ENCODE peak calls at places on chromosomes 1 and 21, in six cellular contexts. R, Q, J, A, U and C are unnamed samples. For H3K4me1 and H3K27me3, the result is how much of the 10 kb centered on the place peaks cover.

GRCh38 chr1:27234054-27234882 is at the start of gene WDTC1:
- DNase-seq in A (peak), U (peak), Q (peak), J (peak), R (peak), C (peak)

GRCh38 chr1:44108241-44108640 is 10.4 kb upstream of the KLF17 start:
- DNase-seq in J (no peak), R (no peak), U (no peak), Q (no peak), A (no peak), C (no peak)

GRCh38 chr1:24107462-24108225 is 4.3 kb downstream of the MYOM3 start:
- DNase-seq in A (no peak), J (no peak), U (no peak), R (no peak), Q (no peak), C (peak)

GRCh38 chr1:46983416-46983815 is 40.1 kb upstream of the CYP4X1 start:
- DNase-seq in A (no peak), Q (no peak), J (no peak), R (no peak), U (peak), C (no peak)

GRCh38 chr1:154198756-154199562 is 7.1 kb upstream of the TPM3 start:
- DNase-seq in A (no peak), R (no peak), J (no peak), Q (no peak), U (no peak), C (no peak)

GRCh38 chr1:225974454-225974853 is 24.7 kb downstream of the SDE2 start:
- DNase-seq in J (no peak), Q (no peak), A (no peak), U (no peak), R (no peak), C (no peak)

GRCh38 chr1:168452329-168452728 is 91.5 kb downstream of the XCL2 start:
- DNase-seq in R (no peak), U (no peak), Q (no peak), J (no peak), A (no peak), C (no peak)

GRCh38 chr1:151970641-151971040 is 23.0 kb downstream of the S100A10 start:
- DNase-seq in J (no peak), Q (no peak), A (no peak), R (peak), U (no peak), C (no peak)

GRCh38 chr1:32765561-32766327 is 51.4 kb downstream of the YARS1 start:
- DNase-seq in A (no peak), R (no peak), J (no peak), U (peak), Q (no peak), C (no peak)

GRCh38 chr1:88984553-88984945 is 7.9 kb downstream of the KYAT3 start:
- DNase-seq in A (no peak), J (no peak), R (no peak), Q (no peak), U (no peak), C (no peak)

GRCh38 chr1:209884665-209885117 is 53.3 kb upstream of the SYT14 start:
- DNase-seq in R (peak), U (no peak), A (peak), Q (peak), J (no peak), C (no peak)

GRCh38 chr1:116881879-116882520 is 27.7 kb upstream of the PTGFRN start:
- DNase-seq in R (no peak), J (no peak), A (peak), Q (peak), U (no peak), C (no peak)
- H3K4me1 ChIP-seq in R (under half), J (under half), A (under half), Q (under half), U (under half), C (under half)

GRCh38 chr1:214220891-214221290 is 60.1 kb upstream of the SMYD2 start:
- DNase-seq in R (no peak), U (no peak), J (no peak), Q (no peak), A (no peak), C (no peak)

GRCh38 chr1:214229736-214230135 is 51.2 kb upstream of the SMYD2 start:
- DNase-seq in R (no peak), J (no peak), A (no peak), Q (no peak), U (no peak), C (no peak)

GRCh38 chr1:214219916-214220315 is 61.0 kb upstream of the SMYD2 start:
- DNase-seq in R (no peak), J (no peak), U (no peak), A (no peak), Q (no peak), C (no peak)

GRCh38 chr1:214228976-214229375 is 52.0 kb upstream of the SMYD2 start:
- DNase-seq in Q (no peak), R (no peak), J (no peak), U (no peak), A (peak), C (peak)

GRCh38 chr1:214224605-214225354 is 56.2 kb upstream of the SMYD2 start:
- DNase-seq in A (no peak), Q (no peak), R (no peak), U (no peak), J (no peak), C (no peak)
- H3K27me3 ChIP-seq in A (under half), Q (under half), R (under half), U (under half), J (under half), C (under half)

DNA sequence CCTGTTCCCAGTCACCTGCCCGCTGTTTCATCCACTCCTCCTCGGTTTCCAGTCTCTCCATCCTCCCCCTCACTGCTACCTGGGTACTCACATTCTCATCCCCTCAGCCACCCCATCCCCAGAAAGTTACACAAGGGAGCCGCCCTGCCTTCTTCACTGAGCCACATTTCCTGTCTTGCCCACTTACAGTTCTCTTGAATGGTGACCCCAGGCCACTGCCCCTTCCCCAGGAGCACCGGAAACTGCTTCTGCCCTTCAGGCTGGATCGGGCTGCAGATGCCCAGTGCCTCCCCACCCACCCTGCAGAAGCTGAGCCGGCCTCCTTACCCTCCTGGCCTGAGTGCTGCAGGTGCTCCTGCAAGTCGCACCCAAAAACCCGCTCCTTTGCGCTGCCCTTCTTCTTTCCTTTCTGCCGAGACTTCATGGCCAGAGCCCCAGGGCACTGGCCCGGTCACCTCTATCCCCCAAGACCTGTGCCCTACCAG is 448 bp downstream of the ARHGAP30 start:
- DNase-seq in U (no peak), Q (no peak), R (no peak), J (no peak), A (no peak), C (no peak)
- H3K4me1 ChIP-seq in U (under half), Q (under half), R (under half), J (under half), A (under half), C (under half)

GRCh38 chr21:38688068-38688467 is 117.7 kb upstream of the ETS2 start:
- DNase-seq in R (no peak), A (no peak), U (no peak), Q (no peak), J (no peak), C (no peak)

GRCh38 chr21:38696617-38697016 is 109.1 kb upstream of the ETS2 start:
- DNase-seq in U (no peak), R (no peak), Q (no peak), A (no peak), J (no peak), C (no peak)

GRCh38 chr21:38691626-38692025 is 114.1 kb upstream of the ETS2 start:
- DNase-seq in U (no peak), J (no peak), R (no peak), Q (no peak), A (no peak), C (no peak)
- H3K27me3 ChIP-seq in U (under half), J (under half), R (under half), Q (under half), A (under half), C (under half)

DNA sequence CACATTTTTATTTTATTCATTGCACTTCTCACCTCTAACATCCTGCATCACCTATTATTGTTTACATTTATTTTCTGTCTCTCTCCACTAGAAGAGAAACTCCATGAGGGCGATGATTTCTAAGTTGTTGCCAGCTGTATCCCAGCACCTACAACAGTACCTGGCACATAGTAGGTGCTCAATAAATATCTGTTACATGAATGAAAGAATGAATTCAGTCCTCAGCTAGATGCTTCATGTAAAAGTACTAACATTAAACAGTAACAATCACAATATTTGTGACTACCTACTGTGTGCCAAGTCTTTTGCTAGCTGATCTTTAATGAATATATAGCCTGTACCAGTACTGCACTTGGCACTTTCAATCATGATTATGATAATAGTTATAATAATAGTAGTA is 3.0 kb downstream of the TAS1R2 start:
- DNase-seq in A (no peak), J (no peak), U (no peak), Q (no peak), R (no peak), C (no peak)
- H3K4me1 ChIP-seq in A (under half), J (under half), U (under half), Q (under half), R (under half), C (under half)